ENCODE peak calls at places on chromosomes 7 and 10, in nine cellular contexts. I is NCI-H1417; K is mucosa of descending colon; J is GM03348; M is AG10803; H is AG08396; U is head of caudate nucleus; E is stimulated activated effector memory CD8-positive, alpha-beta T cell treated with anti-CD3 and anti-CD28 coated beads, Interleukin-12 subunit alpha, Interleukin-12 subunit beta, amount 100 ng/mL, for 72 hours; C is stimulated activated CD4-positive, alpha-beta T cell treated with anti-CD3 and anti-CD28 coated beads, Interleukin-2, amount 100 ng/mL, for 48 hours. N is an unnamed sample.

GRCh38 chr10:32962541-32962940 is 4.5 kb upstream of the ITGB1 start:
- DNase-seq in K (no peak), E (no peak), C (no peak), H (no peak), J (no peak), U (no peak), M (no peak), I (no peak), N (no peak)

GRCh38 chr7:83872501-83872900 is 223.6 kb upstream of the SEMA3E start:
- DNase-seq in E (no peak), H (no peak), C (no peak), I (no peak), J (no peak), M (no peak), K (no peak), U (no peak), N (no peak)

GRCh38 chr10:17527530-17528146 is 73.2 kb upstream of the ST8SIA6 start:
- DNase-seq in I (no peak), U (no peak), C (no peak), J (peak), E (no peak), M (peak), K (no peak), H (peak), N (no peak)

GRCh38 chr10:74113546-74113945 is 37.1 kb downstream of the AP3M1 start:
- DNase-seq in U (no peak), E (no peak), C (no peak), M (peak), J (peak), K (no peak), I (no peak), H (no peak), N (no peak)

GRCh38 chr7:35037526-35038339 is 448 bp upstream of the DPY19L1 start:
- DNase-seq in K (peak), U (peak), C (peak), M (peak), I (peak), J (peak), H (peak), E (peak), N (peak)

GRCh38 chr10:129877773-129878371 is 86.2 kb downstream of the EBF3 start:
- DNase-seq in U (no peak), J (peak), C (peak), E (peak), M (no peak), I (no peak), H (no peak), K (no peak), N (no peak)

GRCh38 chr7:88243345-88243909 is 23.6 kb upstream of the SRI start:
- DNase-seq in H (peak), E (no peak), K (no peak), C (no peak), J (peak), I (peak), M (peak), U (no peak), N (peak)

GRCh38 chr7:154794147-154794780 is 208.7 kb downstream of the PAXIP1 start:
- DNase-seq in H (no peak), I (peak), K (no peak), J (peak), U (no peak), M (no peak), C (peak), E (no peak), N (no peak)

GRCh38 chr7:2046581-2047271 is 186.0 kb downstream of the MAD1L1 start:
- DNase-seq in C (no peak), K (peak), H (no peak), M (no peak), U (no peak), E (no peak), J (no peak), I (no peak), N (no peak)

GRCh38 chr7:121563177-121563576 is 167.1 kb upstream of the FAM3C start:
- DNase-seq in C (no peak), J (no peak), H (no peak), U (no peak), K (no peak), M (no peak), I (no peak), E (no peak), N (no peak)

GRCh38 chr10:66671562-66671961 is 254.3 kb upstream of the LRRTM3 start:
- DNase-seq in K (no peak), U (no peak), M (no peak), I (no peak), H (no peak), C (no peak), J (no peak), E (no peak), N (no peak)

GRCh38 chr10:87713707-87714106 is 54.0 kb downstream of the PAPSS2 start:
- DNase-seq in K (no peak), U (no peak), I (no peak), H (no peak), J (no peak), C (no peak), M (no peak), E (no peak), N (no peak)

GRCh38 chr10:79183468-79183865 is 114.7 kb downstream of the ZMIZ1 start:
- DNase-seq in U (no peak), E (no peak), C (no peak), I (no peak), J (no peak), H (no peak), M (no peak), K (no peak), N (no peak)

GRCh38 chr7:134695321-134695860 is 48.7 kb downstream of the BPGM start:
- DNase-seq in I (no peak), H (peak), J (peak), U (no peak), E (no peak), C (no peak), M (peak), K (no peak), N (no peak)

GRCh38 chr7:151404216-151405011 is 5.4 kb downstream of the WDR86 start:
- DNase-seq in I (no peak), J (peak), U (no peak), H (peak), K (peak), M (peak), C (no peak), E (no peak), N (no peak)

GRCh38 chr7:155392726-155393570 is 65.0 kb upstream of the EN2 start:
- DNase-seq in M (no peak), J (no peak), I (peak), U (no peak), H (no peak), E (no peak), C (no peak), K (no peak), N (no peak)

N was measured in cerebellum.